ENCODE peak calls at places on chromosomes 4 and X, in six cellular contexts. N, I, O, K, M and G are unnamed samples. For H3K36me3, the result is how much of the 10 kb centered on the place peaks cover.

GRCh38 chrX:64218023-64218422 is 12.4 kb downstream of the ASB12 start:
- DNase-seq in M (no peak), K (no peak), O (no peak), I (no peak), N (no peak), G (no peak)

GRCh38 chrX:152641256-152641875 is 3.7 kb downstream of the GABRQ start:
- DNase-seq in I (no peak), K (no peak), O (no peak), N (peak), M (no peak), G (no peak)

GRCh38 chrX:110966046-110966445 is 129.9 kb upstream of the PAK3 start:
- DNase-seq in N (no peak), M (no peak), K (no peak), I (no peak), O (no peak), G (no peak)

GRCh38 chrX:139969286-139969685 is 4.0 kb upstream of the CXorf66 start:
- DNase-seq in I (no peak), O (no peak), K (no peak), N (no peak), M (no peak), G (no peak)

GRCh38 chr4:113645771-113646455 is 115.6 kb downstream of the CAMK2D start:
- DNase-seq in M (peak), O (no peak), N (peak), K (peak), I (peak), G (no peak)

GRCh38 chr4:85527815-85528214 is 52.9 kb downstream of the ARHGAP24 start:
- DNase-seq in I (no peak), K (no peak), N (no peak), M (no peak), O (no peak), G (no peak)

GRCh38 chr4:78735697-78736096 is 40.5 kb upstream of the BMP2K start:
- DNase-seq in M (no peak), N (no peak), O (no peak), K (no peak), I (no peak), G (no peak)

GRCh38 chrX:110384490-110384889 is 25.8 kb downstream of the RTL9 start:
- DNase-seq in I (no peak), N (no peak), M (no peak), O (no peak), K (peak), G (no peak)

GRCh38 chr4:176261481-176261880 is 7.5 kb downstream of the ASB5 start:
- DNase-seq in K (no peak), I (no peak), O (no peak), N (no peak), M (no peak), G (no peak)

GRCh38 chrX:34764842-34765241 is 107.8 kb upstream of the TMEM47 start:
- DNase-seq in N (peak), M (no peak), O (no peak), I (no peak), K (no peak), G (no peak)

GRCh38 chr4:22191565-22192301 is 243.2 kb upstream of the KCNIP4 start:
- DNase-seq in K (no peak), M (no peak), I (no peak), O (no peak), N (no peak), G (no peak)

GRCh38 chrX:41670108-41670507 is 18.7 kb upstream of the GPR34 start:
- DNase-seq in M (no peak), N (no peak), K (no peak), I (no peak), O (no peak), G (no peak)

GRCh38 chr4:183747931-183748664 is 89.0 kb downstream of the TRAPPC11 start:
- DNase-seq in K (peak), O (no peak), N (no peak), I (no peak), M (peak), G (no peak)

GRCh38 chrX:46381630-46382029 is 163.6 kb downstream of the ZNF674 start:
- DNase-seq in K (peak), M (no peak), I (no peak), O (no peak), N (peak), G (no peak)

GRCh38 chrX:17738002-17738713 is 865 bp downstream of the SCML1 start:
- DNase-seq in K (peak), I (peak), N (peak), O (peak), M (peak), G (peak)

GRCh38 chrX:103847174-103847870 is 15.3 kb upstream of the RAB9B start:
- DNase-seq in M (no peak), K (no peak), N (no peak), I (no peak), O (no peak), G (no peak)

GRCh38 chr4:130703211-130703920 is 1607.4 kb downstream of the C4orf33 start:
- DNase-seq in O (no peak), N (no peak), K (no peak), M (no peak), I (no peak), G (no peak)

GRCh38 chr4:124322234-124322831 is 390.2 kb downstream of the ANKRD50 start:
- DNase-seq in K (peak), M (no peak), N (no peak), I (no peak), O (no peak), G (no peak)

GRCh38 chr4:139619644-139620043 is 46.0 kb upstream of the MGST2 start:
- DNase-seq in K (no peak), M (no peak), I (no peak), N (peak), O (no peak), G (no peak)

GRCh38 chr4:11198516-11199305 is 230.0 kb downstream of the HS3ST1 start:
- DNase-seq in K (no peak), M (no peak), N (no peak), I (no peak), O (no peak), G (no peak)

GRCh38 chrX:5113128-5113527 is 1115.5 kb downstream of the NLGN4X start:
- DNase-seq in I (no peak), M (no peak), N (no peak), K (no peak), O (no peak), G (no peak)

GRCh38 chrX:20329435-20329834 is 62.7 kb upstream of the RPS6KA3 start:
- DNase-seq in M (no peak), N (no peak), I (no peak), K (no peak), O (no peak), G (no peak)

GRCh38 chr4:100493756-100494155 is 24.1 kb downstream of the EMCN start:
- DNase-seq in K (peak), N (no peak), O (no peak), I (no peak), M (no peak), G (no peak)

GRCh38 chr4:4651811-4652609 is 110.2 kb upstream of the STX18 start:
- DNase-seq in M (no peak), N (peak), I (no peak), K (no peak), O (no peak), G (no peak)

GRCh38 chrX:16743604-16744325 is 24.4 kb downstream of the SYAP1 start:
- DNase-seq in N (no peak), O (no peak), K (no peak), M (no peak), I (no peak), G (no peak)

GRCh38 chrX:2689773-2690666 is 1.1 kb upstream of the CD99 start:
- DNase-seq in I (no peak), K (no peak), O (no peak), M (peak), N (peak), G (no peak)

GRCh38 chrX:9656277-9656676 is 109.4 kb downstream of the GPR143 start:
- DNase-seq in O (no peak), N (no peak), K (no peak), M (no peak), I (no peak), G (no peak)

GRCh38 chrX:135112096-135112729 is 8.1 kb downstream of the ETDB start:
- DNase-seq in K (peak), O (no peak), M (peak), I (no peak), N (peak), G (no peak)

GRCh38 chrX:132412208-132412607 is 76.6 kb downstream of the MBNL3 start:
- DNase-seq in K (no peak), M (no peak), O (no peak), I (no peak), N (peak), G (no peak)

GRCh38 chr4:115145393-115146160 is 32.2 kb upstream of the NDST4 start:
- DNase-seq in N (no peak), I (peak), O (no peak), M (peak), K (no peak), G (no peak)

GRCh38 chr4:153215976-153216375 is 11.7 kb downstream of the TRIM2 start:
- DNase-seq in M (no peak), N (no peak), K (no peak), O (no peak), I (no peak), G (no peak)

GRCh38 chr4:7291372-7292135 is 99.2 kb downstream of the SORCS2 start:
- DNase-seq in O (no peak), I (no peak), N (no peak), K (no peak), M (no peak), G (peak)

GRCh38 chr4:22129454-22130075 is 181.0 kb upstream of the KCNIP4 start:
- DNase-seq in N (peak), O (no peak), I (no peak), K (no peak), M (no peak), G (no peak)

GRCh38 chrX:102599950-102600579 is 750 bp downstream of the ARMCX5 start:
- DNase-seq in O (no peak), K (peak), I (no peak), M (no peak), N (no peak), G (no peak)

GRCh38 chrX:17499512-17499911 is 124.5 kb downstream of the NHS start:
- DNase-seq in I (no peak), N (peak), M (no peak), O (no peak), K (no peak), G (no peak)

GRCh38 chr4:1327526-1328266 is 19.3 kb upstream of the UVSSA start:
- DNase-seq in N (no peak), M (no peak), I (no peak), O (peak), K (no peak), G (no peak)
- H3K36me3 ChIP-seq in N (under half), M (under half), I (half or more), O (under half), K (under half), G (half or more)

DNA sequence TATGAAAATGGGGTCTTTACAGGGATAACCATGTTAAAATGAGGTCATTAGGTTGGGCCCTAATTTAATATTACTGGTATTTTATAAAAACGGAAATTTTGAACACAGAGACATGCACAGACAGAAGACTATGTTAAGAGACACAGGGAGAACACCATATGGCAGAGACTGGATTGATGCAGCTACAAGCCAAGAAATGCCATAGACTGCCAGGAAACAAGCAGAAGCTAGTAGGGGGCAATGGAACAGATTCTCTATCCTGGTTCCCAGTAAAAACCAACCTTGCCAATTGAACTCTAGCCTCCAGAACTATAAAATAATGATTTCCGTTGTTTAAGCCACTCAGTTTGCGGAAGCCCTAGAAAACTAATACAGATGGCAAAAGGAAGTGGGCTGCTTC is 6.6 kb upstream of the GUF1 start:
- DNase-seq in I (no peak), M (no peak), K (no peak), O (no peak), N (no peak), G (no peak)
- TF ChIP-seq CTCF in I (no peak), M (no peak), K (no peak), O (no peak), N (no peak), G (no peak)

GRCh38 chr4:1992468-1993168 is 16.2 kb downstream of the NELFA start:
- DNase-seq in I (no peak), M (no peak), O (no peak), N (peak), K (no peak), G (no peak)
- H3K36me3 ChIP-seq in I (under half), M (under half), O (under half), N (half or more), K (under half), G (under half)

GRCh38 chr4:15758294-15758693 is 19.8 kb upstream of the CD38 start:
- DNase-seq in K (no peak), I (no peak), M (no peak), O (no peak), N (no peak), G (no peak)

GRCh38 chr4:15755321-15755750 is 22.8 kb upstream of the CD38 start:
- DNase-seq in I (no peak), M (no peak), K (peak), O (no peak), N (no peak), G (no peak)

GRCh38 chr4:15755781-15756180 is 22.3 kb upstream of the CD38 start:
- DNase-seq in K (no peak), M (no peak), N (no peak), I (no peak), O (no peak), G (no peak)

GRCh38 chr4:15757084-15757483 is 21.0 kb upstream of the CD38 start:
- DNase-seq in K (no peak), I (no peak), M (no peak), O (no peak), N (no peak), G (no peak)

GRCh38 chr4:15756361-15756861 is 21.7 kb upstream of the CD38 start:
- DNase-seq in K (no peak), N (no peak), I (no peak), O (no peak), M (no peak), G (no peak)
- TF ChIP-seq CTCF in K (no peak), N (peak), I (no peak), O (no peak), M (no peak), G (no peak)

GRCh38 chrX:48983081-48983480 is 11.4 kb upstream of the KCND1 start:
- DNase-seq in K (no peak), M (no peak), N (no peak), I (no peak), O (no peak), G (no peak)

GRCh38 chrX:48975541-48975940 is 3.9 kb upstream of the KCND1 start:
- DNase-seq in K (no peak), M (no peak), I (no peak), O (no peak), N (no peak), G (no peak)

GRCh38 chrX:48976086-48976485 is 4.4 kb upstream of the KCND1 start:
- DNase-seq in K (no peak), M (no peak), N (no peak), I (no peak), O (no peak), G (no peak)

GRCh38 chrX:48978226-48978625 is 6.6 kb upstream of the KCND1 start:
- DNase-seq in M (no peak), O (no peak), N (no peak), I (no peak), K (no peak), G (no peak)

GRCh38 chrX:48981178-48981577 is 9.5 kb upstream of the KCND1 start:
- DNase-seq in N (no peak), I (no peak), O (no peak), K (no peak), M (no peak), G (no peak)
- H3K36me3 ChIP-seq in N (under half), I (half or more), O (under half), K (under half), M (under half), G (under half)

DNA sequence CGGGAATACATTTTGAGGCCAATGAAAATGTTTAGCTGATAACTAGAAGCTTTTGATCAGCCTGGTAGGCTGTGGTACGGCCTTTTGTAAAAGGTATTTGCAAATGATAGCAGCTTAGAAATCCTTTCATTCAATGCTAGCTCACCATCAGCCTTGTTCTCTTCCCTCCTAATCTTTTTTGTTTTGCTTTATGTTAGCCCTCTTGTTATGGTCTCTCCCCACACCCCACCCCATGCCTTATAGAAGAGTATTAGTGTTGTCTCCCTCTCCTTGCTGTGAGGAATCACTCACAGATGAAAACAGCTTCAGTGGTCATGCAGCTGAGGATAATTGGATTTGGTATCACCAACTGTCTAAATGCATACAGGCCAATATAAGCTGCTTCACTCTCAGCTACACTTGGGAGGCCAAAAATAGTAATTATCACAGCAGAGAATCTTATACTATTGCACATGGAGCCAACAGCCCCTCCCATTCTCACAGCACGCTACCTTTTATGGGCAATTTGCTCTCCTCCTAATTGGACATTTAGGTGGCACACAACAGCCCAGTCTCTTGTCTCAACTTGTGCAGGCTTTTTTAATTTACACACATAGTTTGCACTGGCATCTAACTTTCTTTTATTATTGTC is 494.6 kb upstream of the FAM241A start:
- DNase-seq in K (no peak), M (no peak), O (no peak), I (no peak), N (peak), G (no peak)
- TF ChIP-seq CTCF in K (no peak), M (no peak), O (no peak), I (no peak), N (no peak), G (no peak)